ENCODE peak calls at places on chromosome 6, in eight cellular contexts. One of them, this sample, is unnamed.

GRCh38 chr6:105596284-105596755 is 193.4 kb upstream of the PREP start:
- DNase-seq in astrocyte of the spinal cord: peak; percentile 98
- DNase-seq in foreskin fibroblast: peak; percentile 89
- DNase-seq in H7: no peak
- DNase-seq in fibroblast of lung: peak; percentile 92
- DNase-seq in heart right ventricle: no peak
- DNase-seq in ovary: no peak
- DNase-seq in coronary artery: no peak
- DNase-seq in this sample: peak; percentile 96

GRCh38 chr6:87277123-87277522 is 45.3 kb upstream of the SMIM8 start:
- DNase-seq in astrocyte of the spinal cord: no peak
- DNase-seq in foreskin fibroblast: no peak
- DNase-seq in H7: no peak
- DNase-seq in fibroblast of lung: peak; percentile 31
- DNase-seq in heart right ventricle: no peak
- DNase-seq in ovary: no peak
- DNase-seq in coronary artery: no peak
- DNase-seq in this sample: no peak

GRCh38 chr6:160348552-160349441 is 619 bp downstream of the SLC22A3 start:
- DNase-seq in astrocyte of the spinal cord: peak; percentile 26
- DNase-seq in foreskin fibroblast: peak; percentile 53
- DNase-seq in H7: peak; percentile 86
- DNase-seq in fibroblast of lung: peak; percentile 15
- DNase-seq in heart right ventricle: no peak
- DNase-seq in ovary: peak; percentile 53
- DNase-seq in coronary artery: no peak
- DNase-seq in this sample: no peak

GRCh38 chr6:15960740-15961629 is 167.9 kb upstream of the MYLIP start:
- DNase-seq in astrocyte of the spinal cord: no peak
- DNase-seq in foreskin fibroblast: no peak
- DNase-seq in H7: peak; percentile 58
- DNase-seq in fibroblast of lung: no peak
- DNase-seq in heart right ventricle: no peak
- DNase-seq in ovary: no peak
- DNase-seq in coronary artery: peak; percentile 8
- DNase-seq in this sample: no peak

GRCh38 chr6:1987640-1988039 is 257.8 kb downstream of the GMDS start:
- DNase-seq in astrocyte of the spinal cord: peak; percentile 84
- DNase-seq in foreskin fibroblast: peak; percentile 89
- DNase-seq in H7: no peak
- DNase-seq in fibroblast of lung: peak; percentile 86
- DNase-seq in heart right ventricle: no peak
- DNase-seq in ovary: no peak
- DNase-seq in coronary artery: no peak
- DNase-seq in this sample: peak; percentile 69

GRCh38 chr6:128572286-128572685 is 51.9 kb upstream of the PTPRK start:
- DNase-seq in astrocyte of the spinal cord: no peak
- DNase-seq in foreskin fibroblast: peak; percentile 64
- DNase-seq in H7: no peak
- DNase-seq in fibroblast of lung: no peak
- DNase-seq in heart right ventricle: no peak
- DNase-seq in ovary: no peak
- DNase-seq in coronary artery: no peak
- DNase-seq in this sample: no peak

GRCh38 chr6:12849420-12850200 is 133.0 kb downstream of the PHACTR1 start:
- DNase-seq in astrocyte of the spinal cord: no peak
- DNase-seq in foreskin fibroblast: peak; percentile 81
- DNase-seq in H7: no peak
- DNase-seq in fibroblast of lung: no peak
- DNase-seq in heart right ventricle: no peak
- DNase-seq in ovary: no peak
- DNase-seq in coronary artery: no peak
- DNase-seq in this sample: no peak

GRCh38 chr6:111727798-111728197 is 122.1 kb upstream of the TRAF3IP2 start:
- DNase-seq in astrocyte of the spinal cord: peak; percentile 81
- DNase-seq in foreskin fibroblast: peak; percentile 54
- DNase-seq in H7: no peak
- DNase-seq in fibroblast of lung: peak; percentile 68
- DNase-seq in heart right ventricle: no peak
- DNase-seq in ovary: no peak
- DNase-seq in coronary artery: no peak
- DNase-seq in this sample: peak; percentile 55

GRCh38 chr6:111767752-111768430 is 105.4 kb downstream of the FYN start:
- DNase-seq in astrocyte of the spinal cord: no peak
- DNase-seq in foreskin fibroblast: no peak
- DNase-seq in H7: no peak
- DNase-seq in fibroblast of lung: no peak
- DNase-seq in heart right ventricle: no peak
- DNase-seq in ovary: no peak
- DNase-seq in coronary artery: no peak
- DNase-seq in this sample: no peak

GRCh38 chr6:109713097-109713496 is 22.0 kb downstream of the FIG4 start:
- DNase-seq in astrocyte of the spinal cord: no peak
- DNase-seq in foreskin fibroblast: peak; percentile 38
- DNase-seq in H7: no peak
- DNase-seq in fibroblast of lung: no peak
- DNase-seq in heart right ventricle: no peak
- DNase-seq in ovary: no peak
- DNase-seq in coronary artery: no peak
- DNase-seq in this sample: no peak

DNA sequence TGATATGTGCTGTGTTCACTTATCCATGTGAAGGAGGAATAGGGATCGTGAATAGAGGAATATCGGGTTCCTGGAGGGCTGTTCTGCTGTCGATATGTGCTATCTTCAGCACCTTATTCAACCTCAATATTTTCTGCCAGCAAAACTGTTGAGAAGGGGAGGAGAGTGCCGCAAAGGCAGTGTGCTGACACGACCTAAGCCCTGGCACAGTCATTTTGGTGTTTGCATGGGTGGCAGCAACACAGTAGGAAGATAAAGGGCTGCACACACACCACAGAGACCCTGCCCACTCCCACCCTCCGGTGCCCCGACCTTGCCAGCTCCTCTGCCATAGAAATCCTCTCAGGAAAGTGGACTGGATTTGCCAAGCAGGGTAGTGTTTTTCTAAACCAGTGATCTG is 47.0 kb downstream of the ZDHHC14 start:
- DNase-seq in astrocyte of the spinal cord: no peak
- DNase-seq in foreskin fibroblast: no peak
- DNase-seq in H7: no peak
- DNase-seq in fibroblast of lung: no peak
- DNase-seq in heart right ventricle: no peak
- DNase-seq in ovary: no peak
- DNase-seq in coronary artery: no peak
- DNase-seq in this sample: no peak
- H3K4me3 ChIP-seq in astrocyte of the spinal cord: no peak overlapping the region
- H3K4me3 ChIP-seq in foreskin fibroblast: no peak overlapping the region
- H3K4me3 ChIP-seq in H7: no peak overlapping the region
- H3K4me3 ChIP-seq in fibroblast of lung: no peak overlapping the region
- H3K4me3 ChIP-seq in heart right ventricle: no peak overlapping the region
- H3K4me3 ChIP-seq in ovary: no peak overlapping the region
- H3K4me3 ChIP-seq in coronary artery: no peak overlapping the region
- H3K4me3 ChIP-seq in this sample: no peak overlapping the region

DNA sequence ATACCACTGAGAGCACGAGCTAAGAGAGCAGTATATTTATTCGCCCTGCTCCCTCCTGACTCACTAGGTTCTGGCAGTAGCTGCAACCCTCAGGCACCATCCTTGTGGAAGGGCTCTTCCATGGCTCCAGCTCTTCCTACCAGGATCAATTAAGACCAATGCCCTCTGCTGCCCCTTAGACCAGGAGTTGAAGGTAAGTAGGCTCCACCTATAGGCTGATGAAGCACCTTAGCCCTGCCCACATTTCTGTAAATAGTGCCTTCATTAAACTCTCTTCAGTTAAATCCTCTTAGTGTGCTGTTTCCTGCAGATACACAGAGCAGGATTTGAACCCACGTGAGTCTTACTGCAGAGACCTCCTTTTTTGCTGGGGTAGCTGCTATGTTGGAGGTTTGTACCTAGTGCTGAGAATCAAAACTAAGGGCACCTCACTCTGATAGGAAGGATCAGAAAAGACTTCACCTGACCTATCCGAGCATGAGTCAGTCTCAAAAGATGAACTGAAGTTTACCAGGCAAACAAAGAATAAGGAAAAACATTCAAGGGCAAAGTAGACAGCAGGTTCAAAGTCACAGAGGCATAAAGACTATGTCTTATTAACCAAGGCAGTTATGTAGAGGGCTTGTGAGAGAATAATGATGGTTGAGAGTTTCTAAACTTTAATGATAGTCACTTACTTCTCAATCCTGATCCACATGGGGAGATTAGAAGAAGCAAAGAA is 57.0 kb upstream of the BEND6 start:
- DNase-seq in astrocyte of the spinal cord: no peak
- DNase-seq in foreskin fibroblast: no peak
- DNase-seq in H7: no peak
- DNase-seq in fibroblast of lung: no peak
- DNase-seq in heart right ventricle: no peak
- DNase-seq in ovary: no peak
- DNase-seq in coronary artery: no peak
- DNase-seq in this sample: no peak
- H3K4me3 ChIP-seq in astrocyte of the spinal cord: no peak overlapping the region
- H3K4me3 ChIP-seq in foreskin fibroblast: no peak overlapping the region
- H3K4me3 ChIP-seq in H7: no peak overlapping the region
- H3K4me3 ChIP-seq in fibroblast of lung: no peak overlapping the region
- H3K4me3 ChIP-seq in heart right ventricle: no peak overlapping the region
- H3K4me3 ChIP-seq in ovary: no peak overlapping the region
- H3K4me3 ChIP-seq in coronary artery: no peak overlapping the region
- H3K4me3 ChIP-seq in this sample: no peak overlapping the region

GRCh38 chr6:96975848-96976247 is 51.3 kb downstream of the KLHL32 start:
- DNase-seq in astrocyte of the spinal cord: no peak
- DNase-seq in foreskin fibroblast: no peak
- DNase-seq in H7: no peak
- DNase-seq in fibroblast of lung: no peak
- DNase-seq in heart right ventricle: no peak
- DNase-seq in ovary: no peak
- DNase-seq in coronary artery: no peak
- DNase-seq in this sample: no peak

DNA sequence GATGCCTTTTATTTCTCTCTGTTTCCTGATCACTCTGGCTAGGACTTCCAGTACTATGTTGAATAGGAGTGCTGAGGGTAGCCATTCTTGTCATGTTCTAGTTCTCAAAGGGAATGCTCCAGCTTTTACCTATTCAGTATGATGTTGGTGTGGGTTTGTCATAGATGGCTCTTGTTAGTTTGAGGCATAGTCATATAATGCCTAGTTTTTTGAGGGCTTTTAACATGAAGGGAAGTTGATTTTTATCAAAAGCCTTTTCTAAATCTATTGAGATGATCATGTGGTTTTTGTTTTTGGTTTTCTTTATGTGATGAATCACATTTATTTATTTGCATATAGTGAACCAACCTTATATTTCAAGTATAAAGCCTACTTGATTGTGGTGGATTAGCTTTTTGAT is 55.6 kb downstream of the KLHL32 start:
- DNase-seq in astrocyte of the spinal cord: no peak
- DNase-seq in foreskin fibroblast: no peak
- DNase-seq in H7: no peak
- DNase-seq in fibroblast of lung: no peak
- DNase-seq in heart right ventricle: no peak
- DNase-seq in ovary: no peak
- DNase-seq in coronary artery: no peak
- DNase-seq in this sample: no peak
- H3K4me3 ChIP-seq in astrocyte of the spinal cord: no peak overlapping the region
- H3K4me3 ChIP-seq in foreskin fibroblast: no peak overlapping the region
- H3K4me3 ChIP-seq in H7: no peak overlapping the region
- H3K4me3 ChIP-seq in fibroblast of lung: no peak overlapping the region
- H3K4me3 ChIP-seq in heart right ventricle: no peak overlapping the region
- H3K4me3 ChIP-seq in ovary: no peak overlapping the region
- H3K4me3 ChIP-seq in coronary artery: no peak overlapping the region
- H3K4me3 ChIP-seq in this sample: no peak overlapping the region

GRCh38 chr6:63709148-63709547 is 73.5 kb downstream of the PHF3 start:
- DNase-seq in astrocyte of the spinal cord: no peak
- DNase-seq in foreskin fibroblast: no peak
- DNase-seq in H7: no peak
- DNase-seq in fibroblast of lung: no peak
- DNase-seq in heart right ventricle: no peak
- DNase-seq in ovary: no peak
- DNase-seq in coronary artery: no peak
- DNase-seq in this sample: no peak
- H3K4me3 ChIP-seq in astrocyte of the spinal cord: no peak overlapping the region
- H3K4me3 ChIP-seq in foreskin fibroblast: no peak overlapping the region
- H3K4me3 ChIP-seq in H7: no peak overlapping the region
- H3K4me3 ChIP-seq in fibroblast of lung: no peak overlapping the region
- H3K4me3 ChIP-seq in heart right ventricle: no peak overlapping the region
- H3K4me3 ChIP-seq in ovary: no peak overlapping the region
- H3K4me3 ChIP-seq in coronary artery: no peak overlapping the region
- H3K4me3 ChIP-seq in this sample: no peak overlapping the region

DNA sequence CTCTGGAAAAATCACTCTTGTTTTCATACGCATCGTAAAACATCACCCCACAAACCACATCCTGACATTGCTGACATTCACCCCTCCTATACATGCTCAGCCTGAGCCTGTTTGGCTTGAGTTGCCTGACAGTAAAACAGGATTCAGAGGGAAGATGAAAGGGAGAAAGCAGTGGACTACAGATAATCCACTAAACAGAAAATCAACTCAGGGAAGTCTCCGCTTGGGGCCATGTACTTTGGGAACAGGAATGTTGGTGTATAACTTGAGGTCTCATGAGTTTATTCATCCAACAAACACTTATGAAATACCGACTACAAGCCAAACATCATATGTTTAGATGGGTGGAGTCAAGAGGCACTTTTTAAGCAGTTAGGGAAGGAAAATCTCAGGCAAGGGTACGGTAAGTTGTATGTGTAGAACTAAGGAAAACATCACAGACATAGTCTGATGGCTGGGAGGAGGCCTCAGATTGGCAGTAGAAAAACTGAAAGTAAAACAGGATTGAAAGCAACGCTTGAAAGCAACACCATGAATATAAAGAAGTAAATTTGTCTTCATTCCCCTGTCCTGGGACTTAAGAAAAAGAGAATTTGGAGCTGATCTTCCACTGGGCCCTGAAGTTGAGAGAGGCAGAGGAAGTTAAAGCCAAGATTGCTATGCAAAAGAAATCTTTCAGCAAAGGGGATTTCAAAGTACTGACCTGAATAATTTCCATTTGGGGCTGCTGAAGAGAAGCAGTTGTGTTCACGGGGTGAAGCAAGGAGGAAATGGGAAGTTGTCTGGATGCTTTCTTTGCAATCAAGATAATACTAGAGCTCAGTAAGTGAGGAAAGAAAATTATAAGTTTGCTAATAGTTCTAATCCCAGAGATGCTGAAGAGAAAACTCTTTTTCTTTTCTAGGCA is 28.8 kb downstream of the PDE7B start:
- DNase-seq in astrocyte of the spinal cord: peak; percentile 86
- DNase-seq in foreskin fibroblast: peak; percentile 75
- DNase-seq in H7: no peak
- DNase-seq in fibroblast of lung: peak; percentile 79
- DNase-seq in heart right ventricle: no peak
- DNase-seq in ovary: no peak
- DNase-seq in coronary artery: no peak
- DNase-seq in this sample: no peak
- H3K4me3 ChIP-seq in astrocyte of the spinal cord: peak overlapping the region; percentile 8
- H3K4me3 ChIP-seq in foreskin fibroblast: peak overlapping the region; percentile 9
- H3K4me3 ChIP-seq in H7: no peak overlapping the region
- H3K4me3 ChIP-seq in fibroblast of lung: peak overlapping the region; percentile 43
- H3K4me3 ChIP-seq in heart right ventricle: peak overlapping the region; percentile 35
- H3K4me3 ChIP-seq in ovary: no peak overlapping the region
- H3K4me3 ChIP-seq in coronary artery: peak overlapping the region; percentile 49
- H3K4me3 ChIP-seq in this sample: no peak overlapping the region